ENCODE peak calls at places on chromosomes 1 and 21, in six cellular contexts. C is adrenal gland, D is ovary, T is heart left ventricle, V is epithelial cell of proximal tubule, W is NB4. R is an unnamed sample.

GRCh38 chr1:175885247-175885646 is 141.9 kb upstream of the TNR start:
- DNase-seq in C (no peak), T (no peak), V (no peak), D (no peak), W (no peak), R (no peak)

GRCh38 chr1:221149111-221149510 is 269.9 kb downstream of the HLX start:
- DNase-seq in C (no peak), W (peak; percentile 7), D (no peak), V (no peak), T (no peak), R (no peak)

GRCh38 chr1:201719812-201720521 is 109.0 kb upstream of the IPO9 start:
- DNase-seq in T (peak; percentile 86), V (no peak), W (no peak), D (peak; percentile 63), C (peak; percentile 50), R (peak; percentile 67)

GRCh38 chr1:20551945-20552727 is at the start of gene FAM43B:
- DNase-seq in C (peak; percentile 96), D (no peak), W (no peak), V (no peak), T (peak; percentile 84), R (peak; percentile 37)

GRCh38 chr1:54160351-54160750 is 7.6 kb upstream of the CDCP2 start:
- DNase-seq in V (no peak), W (no peak), T (no peak), C (no peak), D (no peak), R (no peak)

GRCh38 chr1:46403916-46404315 is 9.8 kb downstream of the FAAH start:
- DNase-seq in V (no peak), C (no peak), D (no peak), T (no peak), W (no peak), R (no peak)

GRCh38 chr1:40153073-40153770 is 8.0 kb upstream of the RLF start:
- DNase-seq in V (no peak), D (no peak), C (no peak), T (no peak), W (peak; percentile 77), R (no peak)

GRCh38 chr1:46370214-46370633 is 23.9 kb upstream of the FAAH start:
- DNase-seq in V (no peak), C (no peak), T (no peak), D (no peak), W (peak; percentile 67), R (no peak)

GRCh38 chr1:230345139-230345885 is 80.8 kb downstream of the PGBD5 start:
- DNase-seq in W (no peak), T (no peak), C (no peak), V (no peak), D (no peak), R (no peak)

GRCh38 chr1:178310685-178311105 is 186.1 kb downstream of the CLEC20A start:
- DNase-seq in D (no peak), W (peak; percentile 72), C (no peak), V (peak; percentile 69), T (no peak), R (no peak)

GRCh38 chr1:179230251-179230650 is 774 bp upstream of the ABL2 start:
- DNase-seq in W (peak; percentile 13), V (no peak), T (no peak), D (no peak), C (no peak), R (no peak)

GRCh38 chr1:9437931-9438330 is 101.3 kb upstream of the SLC25A33 start:
- DNase-seq in D (no peak), C (no peak), V (no peak), W (no peak), T (peak; percentile 34), R (peak; percentile 21)

GRCh38 chr1:60431593-60431992 is 358.0 kb upstream of the C1orf87 start:
- DNase-seq in C (no peak), D (no peak), V (no peak), W (no peak), T (no peak), R (no peak)

GRCh38 chr21:46397993-46398392 is 60.7 kb upstream of the DIP2A start:
- DNase-seq in W (no peak), D (no peak), V (no peak), C (no peak), T (no peak), R (no peak)

DNA sequence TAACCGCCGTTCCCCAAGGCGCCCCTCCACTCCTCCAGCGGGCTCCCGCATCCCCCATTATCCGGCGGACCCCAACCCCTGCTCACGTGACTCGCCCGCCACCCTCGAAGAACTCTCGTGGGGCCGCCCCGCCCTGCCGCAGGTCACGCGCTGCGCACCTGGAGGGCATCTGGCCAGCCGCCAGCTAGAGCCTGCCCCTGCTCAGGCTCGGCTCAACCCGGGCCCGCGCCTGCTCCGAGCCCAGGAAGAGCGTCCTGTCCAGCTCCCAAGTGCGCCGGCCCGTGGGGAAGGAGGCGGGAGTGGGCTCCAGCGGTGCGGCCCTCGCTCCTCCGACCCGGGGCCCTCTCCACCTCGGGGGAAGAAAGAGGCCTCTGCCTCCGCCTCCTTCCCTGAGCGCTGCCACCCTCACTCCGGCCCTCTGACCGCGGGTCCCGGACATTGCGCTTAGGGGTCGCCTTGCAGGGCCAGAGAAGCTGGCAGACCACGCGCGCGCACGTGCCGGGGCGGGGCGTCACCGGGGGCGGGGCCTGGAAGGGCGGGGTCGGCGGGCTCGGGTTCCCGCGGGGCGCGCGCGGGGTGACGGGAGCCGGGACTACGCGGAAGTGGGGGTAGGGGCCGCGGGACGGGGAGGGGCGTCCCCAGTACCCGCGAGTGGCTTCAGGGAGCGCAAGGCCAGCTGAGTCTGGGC is 28.4 kb downstream of the HMGN2 start:
- DNase-seq in T (peak; percentile 91), C (peak; percentile 64), V (no peak), D (peak; percentile 89), W (peak; percentile 92), R (peak; percentile 90)
- TF ChIP-seq CTCF in T (peak; percentile 0), C (peak; percentile 32), V (no peak), D (no peak), W (no peak), R (peak; percentile 16)

DNA sequence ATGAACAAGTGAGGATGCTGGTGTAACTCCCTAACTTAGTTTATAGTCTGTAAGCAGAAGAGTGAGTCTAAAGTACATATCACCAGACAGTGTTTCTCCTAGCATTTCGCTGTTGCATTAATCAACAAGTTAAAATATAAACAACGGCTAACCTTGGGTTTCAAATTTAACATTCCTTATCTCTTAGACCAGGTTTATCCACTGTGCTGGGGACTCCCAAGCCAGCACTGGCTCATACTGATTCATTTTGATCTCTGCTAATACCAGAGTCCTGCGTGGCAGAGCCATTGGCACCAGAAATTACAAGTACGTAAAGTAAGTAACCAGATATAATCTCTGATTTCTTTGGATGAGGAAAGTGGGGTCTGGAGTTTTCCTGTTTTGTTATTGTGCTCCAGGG is at the start of gene FMO1:
- DNase-seq in W (no peak), C (no peak), V (no peak), D (no peak), T (no peak), R (no peak)
- TF ChIP-seq CTCF in W (no peak), C (no peak), V (no peak), D (no peak), T (no peak), R (no peak)

GRCh38 chr1:67020765-67021164 is 33.2 kb downstream of the SLC35D1 start:
- DNase-seq in C (no peak), W (no peak), V (no peak), T (no peak), D (no peak), R (peak; percentile 66)
- TF ChIP-seq CTCF in C (no peak), W (no peak), V (no peak), T (no peak), D (no peak), R (no peak)

GRCh38 chr1:86757272-86757984 is 53.1 kb downstream of the SH3GLB1 start:
- DNase-seq in V (no peak), C (no peak), W (no peak), T (no peak), D (no peak), R (peak; percentile 54)
- TF ChIP-seq CTCF in V (no peak), C (no peak), W (no peak), T (no peak), D (no peak), R (no peak)

GRCh38 chr1:115507916-115508315 is 133.9 kb upstream of the VANGL1 start:
- DNase-seq in D (no peak), C (no peak), V (no peak), T (no peak), W (no peak), R (no peak)

GRCh38 chr1:115501476-115501875 is 140.3 kb upstream of the VANGL1 start:
- DNase-seq in V (no peak), C (no peak), D (no peak), W (no peak), T (no peak), R (no peak)

GRCh38 chr1:115505157-115505571 is 136.6 kb upstream of the VANGL1 start:
- DNase-seq in D (no peak), V (no peak), C (no peak), T (no peak), W (no peak), R (peak; percentile 34)

GRCh38 chr1:115506523-115507255 is 135.1 kb upstream of the VANGL1 start:
- DNase-seq in W (no peak), C (no peak), V (no peak), T (no peak), D (no peak), R (no peak)

DNA sequence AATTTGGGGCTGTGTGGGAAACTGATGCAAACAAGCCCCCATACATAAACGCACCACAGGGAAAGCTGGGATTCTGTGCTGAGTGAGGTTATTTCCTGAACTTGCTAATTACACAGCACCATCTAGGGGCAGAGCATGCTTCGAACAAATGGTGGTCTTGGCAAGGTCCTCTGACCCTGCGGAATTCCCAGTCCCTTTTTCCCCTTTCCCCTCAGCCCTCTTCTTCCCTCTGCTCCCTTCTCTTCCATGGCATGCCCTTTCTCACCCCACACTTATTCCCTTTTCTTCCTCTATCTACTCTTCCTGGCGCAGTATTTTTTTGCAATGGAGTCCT is 134.5 kb upstream of the VANGL1 start:
- DNase-seq in D (no peak), W (peak; percentile 27), T (no peak), V (peak; percentile 16), C (no peak), R (no peak)
- TF ChIP-seq CTCF in D (no peak), W (peak; percentile 37), T (peak; percentile 50), V (peak; percentile 75), C (peak; percentile 23), R (no peak)

GRCh38 chr1:204072951-204073836 is at the start of gene SOX13:
- DNase-seq in W (peak; percentile 21), T (peak; percentile 90), C (peak; percentile 93), V (no peak), D (peak; percentile 88), R (peak; percentile 94)
- TF ChIP-seq CTCF in W (no peak), T (peak; percentile 35), C (no peak), V (no peak), D (no peak), R (peak; percentile 22)

R was measured in thyroid gland.